ENCODE peak calls at places on chromosomes 16 and 17, in eight cellular contexts. G is RWPE1; D is heart left ventricle; P is effector memory CD4-positive, alpha-beta T cell; F is heart right ventricle; W is PC-9; M is K562; X is testis. T is an unnamed sample.

GRCh38 chr17:7627250-7628121 is at the start of gene SAT2:
- DNase-seq in G (peak; percentile 98), D (peak; percentile 97), P (peak; percentile 79), F (peak; percentile 94), W (peak; percentile 74), M (peak; percentile 98), X (peak; percentile 97), T (peak; percentile 90)

GRCh38 chr16:68090109-68090508 is 4.9 kb downstream of the NFATC3 start:
- DNase-seq in G (no peak), D (no peak), P (no peak), F (no peak), W (no peak), M (no peak), X (no peak), T (no peak)

GRCh38 chr17:8781784-8782575 is 17.2 kb downstream of the MFSD6L start:
- DNase-seq in G (no peak), D (no peak), P (no peak), F (no peak), W (no peak), M (no peak), X (no peak), T (no peak)

GRCh38 chr17:59963738-59964454 is 644 bp downstream of the RNFT1 start:
- DNase-seq in G (peak; percentile 45), D (peak; percentile 53), P (peak; percentile 6), F (peak; percentile 29), W (peak; percentile 37), M (peak; percentile 16), X (peak; percentile 69), T (peak; percentile 34)

GRCh38 chr16:27237229-27238015 is 31.1 kb downstream of the NSMCE1 start:
- DNase-seq in G (no peak), D (no peak), P (peak; percentile 56), F (no peak), W (no peak), M (no peak), X (no peak), T (peak; percentile 39)

GRCh38 chr17:55278173-55278748 is 13.5 kb downstream of the HLF start:
- DNase-seq in G (no peak), D (no peak), P (no peak), F (no peak), W (no peak), M (no peak), X (no peak), T (no peak)

GRCh38 chr17:880074-880870 is 98.1 kb downstream of the MRM3 start:
- DNase-seq in G (peak; percentile 74), D (peak; percentile 58), P (no peak), F (no peak), W (no peak), M (no peak), X (peak; percentile 58), T (no peak)

GRCh38 chr16:66306366-66307150 is 59.9 kb upstream of the CDH5 start:
- DNase-seq in G (no peak), D (no peak), P (no peak), F (no peak), W (no peak), M (no peak), X (no peak), T (no peak)

GRCh38 chr17:63480826-63481487 is 4.1 kb downstream of the ACE start:
- DNase-seq in G (no peak), D (no peak), P (no peak), F (no peak), W (no peak), M (no peak), X (no peak), T (no peak)

GRCh38 chr17:16491703-16492612 is at the start of gene LRRC75A:
- DNase-seq in G (peak; percentile 59), D (peak; percentile 54), P (peak; percentile 30), F (peak; percentile 55), W (no peak), M (peak; percentile 91), X (peak; percentile 51), T (peak; percentile 27)

GRCh38 chr17:49013311-49014205 is 16.4 kb downstream of the IGF2BP1 start:
- DNase-seq in G (no peak), D (no peak), P (no peak), F (no peak), W (no peak), M (peak; percentile 42), X (peak; percentile 40), T (no peak)

GRCh38 chr16:66961065-66961744 is at the start of gene CES3:
- DNase-seq in G (peak; percentile 44), D (peak; percentile 64), P (peak; percentile 8), F (peak; percentile 42), W (peak; percentile 72), M (peak; percentile 87), X (peak; percentile 83), T (peak; percentile 30)

GRCh38 chr16:3022697-3023414 is 886 bp downstream of the HCFC1R1 start:
- DNase-seq in G (no peak), D (no peak), P (no peak), F (no peak), W (no peak), M (no peak), X (no peak), T (no peak)

GRCh38 chr17:69250641-69251040 is 22.0 kb upstream of the ABCA10 start:
- DNase-seq in G (no peak), D (no peak), P (no peak), F (no peak), W (no peak), M (no peak), X (no peak), T (no peak)

GRCh38 chr16:72126429-72126765 is 32.8 kb downstream of the DHX38 start:
- DNase-seq in G (no peak), D (no peak), P (no peak), F (no peak), W (no peak), M (no peak), X (no peak), T (no peak)
- H3K27ac ChIP-seq in G (no peak overlapping the region), D (no peak overlapping the region), P (no peak overlapping the region), F (no peak overlapping the region), W (no peak overlapping the region), M (no peak overlapping the region), X (no peak overlapping the region), T (no peak overlapping the region)

DNA sequence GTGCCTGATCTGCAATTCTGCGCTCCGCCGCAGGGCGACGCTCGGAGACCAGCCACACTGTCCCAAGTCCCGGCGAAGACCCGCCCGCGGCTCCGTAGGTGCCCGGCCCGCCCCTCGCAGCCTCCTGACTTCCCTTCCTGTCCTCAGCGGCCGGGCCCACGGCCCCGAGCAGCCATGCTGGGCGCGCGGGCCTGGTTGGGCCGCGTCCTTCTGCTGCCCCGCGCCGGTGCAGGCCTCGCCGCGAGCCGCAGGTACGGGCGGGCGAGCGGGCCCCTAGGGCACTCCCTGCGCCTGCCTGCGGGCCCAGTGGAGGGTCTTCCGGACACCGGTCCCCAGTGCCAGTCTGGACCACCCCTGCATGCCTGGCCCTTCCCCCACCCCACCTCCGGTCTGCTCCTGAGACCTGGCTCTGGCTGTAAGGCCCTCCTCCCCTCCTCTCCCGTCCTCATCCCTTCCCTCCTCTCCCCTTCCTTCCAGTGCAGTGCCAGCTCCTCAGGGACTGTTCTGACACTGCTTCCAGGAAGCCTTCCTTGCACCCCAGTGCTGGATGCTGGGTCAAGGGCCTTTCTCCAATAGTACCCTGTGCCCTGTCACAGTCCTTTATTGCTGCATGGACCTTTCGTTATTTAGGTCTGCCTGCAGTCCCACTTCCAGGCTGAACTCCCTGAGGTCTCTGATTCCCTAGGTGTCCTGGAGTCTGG is at the start of gene SPATA20:
- DNase-seq in G (peak; percentile 84), D (peak; percentile 94), P (peak; percentile 74), F (peak; percentile 93), W (peak; percentile 82), M (peak; percentile 88), X (peak; percentile 96), T (peak; percentile 55)
- H3K27ac ChIP-seq in G (peak within 1 kb of the TSS; percentile 83), D (peak within 1 kb of the TSS; percentile 87), P (peak within 1 kb of the TSS; percentile 52), F (peak within 1 kb of the TSS; percentile 81), W (no peak within 1 kb of the TSS), M (peak within 1 kb of the TSS; percentile 26), X (peak within 1 kb of the TSS; percentile 74), T (peak within 1 kb of the TSS; percentile 48)

DNA sequence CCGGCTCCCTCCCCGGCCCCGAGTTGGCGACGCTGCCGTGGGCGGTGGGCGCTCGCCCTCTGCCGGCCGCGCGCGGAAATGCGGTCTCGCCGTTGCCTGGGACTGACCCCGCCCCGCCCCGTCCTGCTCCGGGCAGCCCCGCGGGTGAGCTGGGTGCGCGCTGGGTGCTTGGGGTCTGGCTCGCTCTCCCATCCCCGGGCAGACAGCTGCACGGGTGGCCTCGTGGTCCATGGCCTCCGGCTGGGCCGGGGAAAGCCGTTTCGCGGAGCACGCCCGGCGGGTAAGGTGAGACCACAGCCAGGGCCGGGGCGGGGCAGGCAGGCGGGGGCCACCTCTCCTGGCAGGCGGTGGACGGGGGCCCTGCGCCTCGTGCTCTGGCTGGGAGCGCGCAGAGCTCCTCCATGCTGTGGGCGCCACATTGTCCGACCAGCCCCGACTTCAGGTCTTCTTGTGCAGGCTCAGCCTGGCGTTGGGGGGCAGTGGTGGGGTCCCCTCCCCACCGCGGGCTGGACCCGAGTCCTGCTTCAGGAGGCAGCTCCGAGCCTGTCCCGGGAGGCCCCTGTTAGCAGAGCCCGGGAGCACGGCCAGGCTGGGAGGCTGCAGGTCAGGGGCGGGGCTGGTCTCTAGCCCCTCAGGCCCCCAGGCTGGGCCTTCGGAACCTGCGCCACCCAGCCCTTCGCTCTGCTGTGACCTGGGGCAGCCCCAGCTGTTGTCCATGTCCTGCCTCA is 7.0 kb upstream of the C1QTNF8 start:
- DNase-seq in G (peak; percentile 72), D (no peak), P (peak; percentile 53), F (peak; percentile 73), W (no peak), M (peak; percentile 92), X (peak; percentile 79), T (no peak)
- H3K27ac ChIP-seq in G (no peak overlapping the region), D (no peak overlapping the region), P (no peak overlapping the region), F (no peak overlapping the region), W (no peak overlapping the region), M (no peak overlapping the region), X (no peak overlapping the region), T (no peak overlapping the region)

GRCh38 chr16:87487361-87487924 is 5.4 kb downstream of the ZCCHC14 start:
- DNase-seq in G (peak; percentile 56), D (peak; percentile 56), P (no peak), F (peak; percentile 48), W (no peak), M (peak; percentile 41), X (peak; percentile 59), T (no peak)
- H3K27ac ChIP-seq in G (peak overlapping the region; percentile 68), D (no peak overlapping the region), P (no peak overlapping the region), F (peak overlapping the region; percentile 28), W (no peak overlapping the region), M (no peak overlapping the region), X (peak overlapping the region; percentile 50), T (peak overlapping the region; percentile 44)

DNA sequence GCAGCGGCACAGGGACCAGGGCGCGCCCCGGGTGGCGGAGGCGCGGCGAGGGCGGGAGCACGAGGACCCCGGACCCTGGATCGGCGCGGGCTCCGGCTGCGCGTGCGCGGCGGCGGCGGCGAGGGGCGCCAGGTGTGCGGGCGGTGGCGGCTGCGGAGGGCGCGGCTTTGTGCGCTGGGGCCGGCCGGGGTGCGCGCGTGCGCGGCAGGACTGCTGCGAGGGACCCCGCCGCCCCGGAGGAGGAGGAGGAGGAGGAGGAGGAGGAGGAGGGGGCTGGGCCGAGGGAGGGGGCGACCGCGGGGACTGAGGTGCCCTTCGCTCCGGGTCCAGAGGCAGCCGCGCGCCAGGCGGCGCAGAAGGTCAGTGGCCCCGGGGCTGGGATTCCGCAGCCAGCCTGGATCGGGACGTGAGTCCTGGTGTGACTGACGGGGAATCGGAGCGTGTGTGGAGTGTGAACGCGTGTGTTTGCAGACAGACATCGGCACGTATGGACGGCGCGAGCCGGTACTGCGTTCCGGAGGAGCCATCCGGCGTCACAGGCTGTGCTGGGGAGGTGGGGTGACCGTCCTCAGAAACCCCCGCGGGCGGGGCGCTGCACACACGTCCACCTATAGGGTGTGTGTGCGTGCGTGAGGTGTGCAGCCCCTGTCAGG is 19.5 kb upstream of the RAP1GAP2 start:
- DNase-seq in G (no peak), D (no peak), P (no peak), F (no peak), W (no peak), M (peak; percentile 27), X (peak; percentile 30), T (no peak)
- H3K27ac ChIP-seq in G (no peak overlapping the region), D (no peak overlapping the region), P (no peak overlapping the region), F (no peak overlapping the region), W (no peak overlapping the region), M (no peak overlapping the region), X (no peak overlapping the region), T (no peak overlapping the region)

GRCh38 chr17:38741443-38741842 is 6.7 kb downstream of the PCGF2 start:
- DNase-seq in G (no peak), D (no peak), P (no peak), F (no peak), W (no peak), M (no peak), X (no peak), T (no peak)
- H3K27ac ChIP-seq in G (peak overlapping the region; percentile 94), D (peak overlapping the region; percentile 90), P (no peak overlapping the region), F (peak overlapping the region; percentile 70), W (no peak overlapping the region), M (no peak overlapping the region), X (no peak overlapping the region), T (no peak overlapping the region)